ENCODE peak calls at places on chromosomes 2 and 18, in ten cellular contexts. One of them, this sample, is unnamed.

GRCh38 chr2:134917958-134918517 is 584 bp upstream of the CCNT2 start:
- DNase-seq in body of pancreas: peak; percentile 91
- DNase-seq in esophagus squamous epithelium: peak; percentile 90
- DNase-seq in A549: no peak
- DNase-seq in H1: no peak
- DNase-seq in Peyer's patch: peak; percentile 95
- DNase-seq in tibial nerve: peak; percentile 77
- DNase-seq in endothelial cell of umbilical vein: peak; percentile 92
- DNase-seq in spleen: peak; percentile 98
- DNase-seq in GM12891: no peak
- DNase-seq in this sample: peak; percentile 61

GRCh38 chr2:26692814-26693286 is 328 bp downstream of the KCNK3 start:
- DNase-seq in tibial nerve: no peak
- DNase-seq in spleen: no peak
- DNase-seq in esophagus squamous epithelium: no peak
- DNase-seq in GM12891: no peak
- DNase-seq in endothelial cell of umbilical vein: peak; percentile 7
- DNase-seq in body of pancreas: peak; percentile 44
- DNase-seq in H1: no peak
- DNase-seq in Peyer's patch: no peak
- DNase-seq in A549: peak; percentile 25
- DNase-seq in this sample: no peak

GRCh38 chr2:128604045-128604444 is 285.4 kb upstream of the HS6ST1 start:
- DNase-seq in GM12891: no peak
- DNase-seq in A549: no peak
- DNase-seq in endothelial cell of umbilical vein: no peak
- DNase-seq in body of pancreas: no peak
- DNase-seq in Peyer's patch: peak; percentile 17
- DNase-seq in esophagus squamous epithelium: no peak
- DNase-seq in H1: no peak
- DNase-seq in spleen: peak; percentile 60
- DNase-seq in tibial nerve: no peak
- DNase-seq in this sample: no peak

GRCh38 chr18:69469444-69469919 is 68.8 kb downstream of the DOK6 start:
- DNase-seq in endothelial cell of umbilical vein: no peak
- DNase-seq in A549: peak; percentile 68
- DNase-seq in H1: peak; percentile 67
- DNase-seq in esophagus squamous epithelium: no peak
- DNase-seq in body of pancreas: peak; percentile 7
- DNase-seq in GM12891: no peak
- DNase-seq in spleen: no peak
- DNase-seq in tibial nerve: no peak
- DNase-seq in Peyer's patch: no peak
- DNase-seq in this sample: no peak

GRCh38 chr2:196515608-196516007 is 123.9 kb upstream of the CCDC150 start:
- DNase-seq in H1: no peak
- DNase-seq in spleen: no peak
- DNase-seq in GM12891: no peak
- DNase-seq in Peyer's patch: no peak
- DNase-seq in A549: no peak
- DNase-seq in esophagus squamous epithelium: no peak
- DNase-seq in tibial nerve: no peak
- DNase-seq in body of pancreas: no peak
- DNase-seq in endothelial cell of umbilical vein: no peak
- DNase-seq in this sample: no peak

GRCh38 chr2:227748079-227748478 is 2.4 kb downstream of the SCYGR8 start:
- DNase-seq in Peyer's patch: no peak
- DNase-seq in tibial nerve: no peak
- DNase-seq in esophagus squamous epithelium: no peak
- DNase-seq in body of pancreas: no peak
- DNase-seq in GM12891: no peak
- DNase-seq in H1: peak; percentile 82
- DNase-seq in spleen: peak; percentile 18
- DNase-seq in endothelial cell of umbilical vein: peak; percentile 9
- DNase-seq in A549: peak; percentile 51
- DNase-seq in this sample: peak; percentile 45

GRCh38 chr18:48885266-48885950 is 65.4 kb downstream of the SMAD7 start:
- DNase-seq in Peyer's patch: no peak
- DNase-seq in esophagus squamous epithelium: no peak
- DNase-seq in spleen: peak; percentile 70
- DNase-seq in body of pancreas: no peak
- DNase-seq in tibial nerve: no peak
- DNase-seq in H1: no peak
- DNase-seq in endothelial cell of umbilical vein: no peak
- DNase-seq in A549: no peak
- DNase-seq in GM12891: no peak
- DNase-seq in this sample: no peak

GRCh38 chr2:195575879-195576391 is 81.1 kb upstream of the SLC39A10 start:
- DNase-seq in body of pancreas: no peak
- DNase-seq in tibial nerve: no peak
- DNase-seq in esophagus squamous epithelium: no peak
- DNase-seq in endothelial cell of umbilical vein: peak; percentile 59
- DNase-seq in spleen: peak; percentile 83
- DNase-seq in GM12891: no peak
- DNase-seq in A549: peak; percentile 78
- DNase-seq in Peyer's patch: peak; percentile 85
- DNase-seq in H1: no peak
- DNase-seq in this sample: peak; percentile 20

GRCh38 chr2:102238039-102238756 is 51.4 kb downstream of the IL1RL2 start:
- DNase-seq in H1: peak; percentile 26
- DNase-seq in Peyer's patch: no peak
- DNase-seq in GM12891: no peak
- DNase-seq in body of pancreas: no peak
- DNase-seq in endothelial cell of umbilical vein: peak; percentile 32
- DNase-seq in spleen: no peak
- DNase-seq in A549: peak; percentile 52
- DNase-seq in tibial nerve: no peak
- DNase-seq in esophagus squamous epithelium: no peak
- DNase-seq in this sample: no peak

GRCh38 chr18:74497778-74498177 is 1.6 kb downstream of the CNDP2 start:
- DNase-seq in tibial nerve: no peak
- DNase-seq in GM12891: no peak
- DNase-seq in Peyer's patch: no peak
- DNase-seq in esophagus squamous epithelium: no peak
- DNase-seq in H1: no peak
- DNase-seq in body of pancreas: no peak
- DNase-seq in endothelial cell of umbilical vein: no peak
- DNase-seq in A549: no peak
- DNase-seq in spleen: no peak
- DNase-seq in this sample: no peak

GRCh38 chr2:177334940-177335543 is 57.5 kb upstream of the AGPS start:
- DNase-seq in Peyer's patch: peak; percentile 61
- DNase-seq in spleen: no peak
- DNase-seq in body of pancreas: no peak
- DNase-seq in A549: peak; percentile 52
- DNase-seq in esophagus squamous epithelium: no peak
- DNase-seq in GM12891: no peak
- DNase-seq in endothelial cell of umbilical vein: peak; percentile 57
- DNase-seq in tibial nerve: no peak
- DNase-seq in H1: no peak
- DNase-seq in this sample: peak; percentile 9

GRCh38 chr2:78070693-78071092 is 548.5 kb upstream of the LRRTM4 start:
- DNase-seq in GM12891: no peak
- DNase-seq in spleen: no peak
- DNase-seq in body of pancreas: no peak
- DNase-seq in A549: no peak
- DNase-seq in endothelial cell of umbilical vein: no peak
- DNase-seq in esophagus squamous epithelium: no peak
- DNase-seq in Peyer's patch: no peak
- DNase-seq in H1: no peak
- DNase-seq in tibial nerve: no peak
- DNase-seq in this sample: no peak

GRCh38 chr2:129910446-129911362 is 68.8 kb upstream of the RAB6C start:
- DNase-seq in spleen: no peak
- DNase-seq in esophagus squamous epithelium: no peak
- DNase-seq in Peyer's patch: no peak
- DNase-seq in H1: peak; percentile 40
- DNase-seq in tibial nerve: no peak
- DNase-seq in endothelial cell of umbilical vein: no peak
- DNase-seq in A549: no peak
- DNase-seq in body of pancreas: no peak
- DNase-seq in GM12891: no peak
- DNase-seq in this sample: no peak

DNA sequence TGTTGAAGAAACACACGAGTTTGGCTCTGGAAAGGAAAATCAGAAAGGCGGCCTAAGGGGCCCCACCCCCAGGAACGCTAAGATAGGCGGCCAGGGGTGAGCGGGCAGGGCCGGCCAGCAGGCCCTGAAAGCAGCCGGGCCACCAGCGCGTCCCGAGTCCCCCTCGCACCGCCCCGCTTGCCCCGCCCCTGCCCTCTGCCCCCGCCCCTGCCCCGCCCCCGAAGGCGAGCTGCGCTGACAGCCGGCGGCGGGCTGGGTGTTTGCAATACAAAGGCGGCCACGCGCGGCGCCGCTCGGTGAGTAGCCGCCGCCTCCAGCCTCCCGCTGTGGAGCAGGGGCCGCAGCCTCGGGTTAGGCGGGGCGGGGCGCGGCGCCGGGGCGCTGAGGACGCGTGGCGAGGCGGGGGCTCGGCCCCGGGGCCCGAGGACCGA is at the start of gene LPIN1:
- DNase-seq in endothelial cell of umbilical vein: peak; percentile 71
- DNase-seq in A549: peak; percentile 88
- DNase-seq in H1: peak; percentile 87
- DNase-seq in body of pancreas: peak; percentile 93
- DNase-seq in esophagus squamous epithelium: peak; percentile 66
- DNase-seq in tibial nerve: peak; percentile 87
- DNase-seq in spleen: peak; percentile 97
- DNase-seq in GM12891: peak; percentile 87
- DNase-seq in Peyer's patch: peak; percentile 95
- DNase-seq in this sample: peak; percentile 93
- TF ChIP-seq POLR2A in endothelial cell of umbilical vein: peak; percentile 91
- TF ChIP-seq POLR2A in A549: peak; percentile 55
- TF ChIP-seq POLR2A in H1: no peak
- TF ChIP-seq POLR2A in body of pancreas: peak; percentile 59
- TF ChIP-seq POLR2A in esophagus squamous epithelium: peak; percentile 91
- TF ChIP-seq POLR2A in tibial nerve: peak; percentile 66
- TF ChIP-seq POLR2A in spleen: peak; percentile 88
- TF ChIP-seq POLR2A in GM12891: peak; percentile 34
- TF ChIP-seq POLR2A in Peyer's patch: peak; percentile 62
- TF ChIP-seq POLR2A in this sample: peak; percentile 88

DNA sequence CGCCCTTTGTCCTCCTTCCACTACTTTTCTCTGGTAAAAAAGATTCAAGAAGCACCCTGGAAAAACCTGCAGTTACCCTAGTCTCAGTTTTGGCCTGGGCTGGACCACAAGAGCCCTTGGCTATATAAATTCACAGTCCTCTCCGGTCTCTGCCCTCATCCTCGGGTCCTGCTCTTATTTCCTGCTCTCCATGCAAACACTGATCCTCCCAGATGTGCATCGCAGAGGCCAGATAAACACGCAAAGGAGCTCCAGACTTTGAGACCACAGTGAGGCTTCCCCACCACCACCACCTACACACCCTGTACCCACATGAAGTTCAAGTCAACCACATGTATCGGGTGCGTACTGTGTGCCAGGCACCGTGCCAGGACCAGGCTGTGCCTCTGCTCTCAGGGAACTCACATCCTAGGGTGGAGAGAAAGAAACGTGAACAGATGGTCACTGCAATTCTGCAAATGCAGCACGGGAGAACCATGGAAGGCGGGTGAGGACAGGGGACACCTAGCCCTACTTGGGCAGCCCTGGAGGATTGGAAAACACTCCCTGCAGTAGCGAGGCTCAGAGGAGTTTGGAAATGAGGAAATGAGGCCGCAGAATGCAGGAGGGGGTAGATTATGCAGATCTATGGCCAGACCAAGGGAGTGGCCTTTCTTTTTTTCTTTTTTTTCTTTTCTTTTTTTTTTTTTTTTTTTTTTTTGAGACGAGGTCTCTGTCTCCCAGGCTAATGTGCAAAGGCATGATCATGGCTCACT is 7.5 kb downstream of the CTDSP1 start:
- DNase-seq in spleen: peak; percentile 89
- DNase-seq in Peyer's patch: peak; percentile 89
- DNase-seq in tibial nerve: peak; percentile 63
- DNase-seq in body of pancreas: peak; percentile 81
- DNase-seq in H1: no peak
- DNase-seq in esophagus squamous epithelium: no peak
- DNase-seq in endothelial cell of umbilical vein: peak; percentile 39
- DNase-seq in A549: no peak
- DNase-seq in GM12891: no peak
- DNase-seq in this sample: no peak
- TF ChIP-seq POLR2A in spleen: no peak
- TF ChIP-seq POLR2A in Peyer's patch: peak; percentile 55
- TF ChIP-seq POLR2A in tibial nerve: no peak
- TF ChIP-seq POLR2A in body of pancreas: peak; percentile 35
- TF ChIP-seq POLR2A in H1: no peak
- TF ChIP-seq POLR2A in esophagus squamous epithelium: peak; percentile 6
- TF ChIP-seq POLR2A in endothelial cell of umbilical vein: no peak
- TF ChIP-seq POLR2A in A549: no peak
- TF ChIP-seq POLR2A in GM12891: no peak
- TF ChIP-seq POLR2A in this sample: no peak

DNA sequence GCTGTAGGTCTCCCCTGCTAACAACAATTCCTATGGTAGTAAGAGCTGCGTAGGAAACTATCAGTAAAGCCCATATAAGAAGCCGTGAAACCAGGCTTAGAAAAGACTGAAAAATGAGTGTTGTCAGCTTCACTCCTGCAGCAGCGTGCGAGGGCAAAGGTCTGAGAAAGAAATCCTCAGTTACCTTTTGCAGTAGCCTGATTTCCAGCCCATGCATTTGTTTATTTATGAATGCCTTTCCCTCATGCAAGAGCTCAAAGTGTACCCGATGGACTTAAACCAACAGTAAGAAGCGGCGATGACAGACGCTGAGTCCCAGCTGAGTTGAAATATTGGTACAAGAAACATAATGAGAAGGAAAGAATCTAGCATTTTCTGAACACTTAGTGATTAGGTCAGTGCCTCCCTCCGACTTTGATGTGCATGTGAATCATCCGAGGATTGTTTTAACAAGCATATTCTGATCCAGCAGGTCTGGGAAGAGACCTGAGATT is 15.0 kb upstream of the POLI start:
- DNase-seq in A549: peak; percentile 53
- DNase-seq in GM12891: no peak
- DNase-seq in esophagus squamous epithelium: no peak
- DNase-seq in body of pancreas: peak; percentile 64
- DNase-seq in spleen: no peak
- DNase-seq in Peyer's patch: no peak
- DNase-seq in endothelial cell of umbilical vein: no peak
- DNase-seq in tibial nerve: no peak
- DNase-seq in H1: no peak
- DNase-seq in this sample: no peak
- TF ChIP-seq POLR2A in A549: no peak
- TF ChIP-seq POLR2A in GM12891: no peak
- TF ChIP-seq POLR2A in esophagus squamous epithelium: no peak
- TF ChIP-seq POLR2A in body of pancreas: peak; percentile 47
- TF ChIP-seq POLR2A in spleen: no peak
- TF ChIP-seq POLR2A in Peyer's patch: no peak
- TF ChIP-seq POLR2A in endothelial cell of umbilical vein: no peak
- TF ChIP-seq POLR2A in tibial nerve: no peak
- TF ChIP-seq POLR2A in H1: no peak
- TF ChIP-seq POLR2A in this sample: no peak

DNA sequence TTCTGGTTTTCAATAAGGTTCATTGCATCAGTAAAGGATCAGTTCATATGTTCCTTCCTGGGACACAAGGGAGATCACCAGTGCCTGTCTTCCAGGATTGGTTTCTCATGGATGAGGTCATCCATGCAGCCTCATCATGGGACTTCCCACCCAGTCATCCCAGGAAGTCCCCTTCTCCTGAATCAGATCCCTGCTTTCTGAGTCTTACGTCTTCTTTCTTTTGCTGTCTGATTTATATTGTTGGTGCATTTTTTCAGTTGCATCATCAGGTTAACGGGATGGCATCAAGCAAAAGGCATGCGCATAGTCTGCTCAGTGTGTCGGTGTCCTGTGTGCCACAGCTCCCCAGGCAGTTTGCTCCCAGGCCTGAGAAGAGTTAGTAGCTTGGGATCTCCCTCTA is 105.9 kb downstream of the SOX11 start:
- DNase-seq in spleen: no peak
- DNase-seq in A549: no peak
- DNase-seq in tibial nerve: no peak
- DNase-seq in esophagus squamous epithelium: no peak
- DNase-seq in Peyer's patch: no peak
- DNase-seq in H1: no peak
- DNase-seq in GM12891: no peak
- DNase-seq in body of pancreas: no peak
- DNase-seq in endothelial cell of umbilical vein: no peak
- DNase-seq in this sample: no peak
- TF ChIP-seq POLR2A in spleen: no peak
- TF ChIP-seq POLR2A in A549: no peak
- TF ChIP-seq POLR2A in tibial nerve: no peak
- TF ChIP-seq POLR2A in esophagus squamous epithelium: no peak
- TF ChIP-seq POLR2A in Peyer's patch: no peak
- TF ChIP-seq POLR2A in H1: no peak
- TF ChIP-seq POLR2A in GM12891: no peak
- TF ChIP-seq POLR2A in body of pancreas: no peak
- TF ChIP-seq POLR2A in endothelial cell of umbilical vein: no peak
- TF ChIP-seq POLR2A in this sample: no peak

This sample was measured in H54.